ENCODE peak calls at places on chromosomes 2 and 18, in nine cellular contexts. M, U, R, B, D, O, H, K and A are unnamed samples.

GRCh38 chr2:103980401-103980800 is 873.5 kb upstream of the POU3F3 start:
- DNase-seq in M (no peak), U (no peak), R (no peak), B (no peak), D (no peak), O (no peak), H (no peak), K (no peak), A (no peak)

GRCh38 chr2:102455061-102455670 is 17.9 kb upstream of the SLC9A4 start:
- DNase-seq in M (no peak), U (no peak), R (no peak), B (no peak), D (no peak), O (no peak), H (no peak), K (no peak), A (no peak)

GRCh38 chr2:121694398-121695178 is 42.1 kb downstream of the NIFK start:
- DNase-seq in M (no peak), U (no peak), R (no peak), B (no peak), D (no peak), O (no peak), H (peak; percentile 43), K (no peak), A (no peak)

GRCh38 chr2:29011650-29012060 is 30.6 kb downstream of the TOGARAM2 start:
- DNase-seq in M (peak; percentile 77), U (peak; percentile 78), R (peak; percentile 36), B (no peak), D (no peak), O (no peak), H (no peak), K (no peak), A (peak; percentile 85)

GRCh38 chr2:28366496-28367282 is 26.0 kb upstream of the FOSL2 start:
- DNase-seq in M (peak; percentile 51), U (no peak), R (peak; percentile 29), B (no peak), D (no peak), O (no peak), H (peak; percentile 15), K (no peak), A (no peak)

GRCh38 chr2:239411549-239412319 is 10.9 kb upstream of the HDAC4 start:
- DNase-seq in M (no peak), U (no peak), R (no peak), B (no peak), D (no peak), O (no peak), H (no peak), K (no peak), A (no peak)

GRCh38 chr2:237932731-237933131 is 34.1 kb upstream of the UBE2F start:
- DNase-seq in M (no peak), U (no peak), R (no peak), B (peak; percentile 67), D (no peak), O (no peak), H (peak; percentile 29), K (no peak), A (no peak)

GRCh38 chr18:31041346-31042067 is 1.0 kb downstream of the DSC3 start:
- DNase-seq in M (no peak), U (peak; percentile 44), R (no peak), B (peak; percentile 9), D (no peak), O (peak; percentile 45), H (peak; percentile 47), K (no peak), A (peak; percentile 42)

GRCh38 chr2:194289712-194290346 is 1367.2 kb upstream of the SLC39A10 start:
- DNase-seq in M (no peak), U (no peak), R (no peak), B (no peak), D (no peak), O (no peak), H (no peak), K (no peak), A (no peak)

GRCh38 chr2:100242891-100243670 is 79.2 kb downstream of the LONRF2 start:
- DNase-seq in M (peak; percentile 20), U (peak; percentile 77), R (peak; percentile 44), B (peak; percentile 88), D (peak; percentile 34), O (peak; percentile 80), H (peak; percentile 77), K (no peak), A (peak; percentile 9)

GRCh38 chr2:181594322-181594721 is 62.6 kb downstream of the CERKL start:
- DNase-seq in M (no peak), U (no peak), R (no peak), B (no peak), D (no peak), O (no peak), H (no peak), K (no peak), A (peak; percentile 33)

GRCh38 chr2:190343500-190344274 is at the start of gene INPP1:
- DNase-seq in M (peak; percentile 25), U (peak; percentile 82), R (peak; percentile 39), B (peak; percentile 86), D (peak; percentile 60), O (peak; percentile 72), H (peak; percentile 46), K (peak; percentile 34), A (peak; percentile 45)

GRCh38 chr18:74569401-74569800 is 28.3 kb upstream of the ZNF407 start:
- DNase-seq in M (no peak), U (no peak), R (no peak), B (no peak), D (no peak), O (no peak), H (no peak), K (no peak), A (no peak)

GRCh38 chr18:46668135-46668534 is 11.1 kb upstream of the LOXHD1 start:
- DNase-seq in M (no peak), U (no peak), R (no peak), B (no peak), D (peak; percentile 5), O (no peak), H (no peak), K (no peak), A (no peak)

GRCh38 chr2:235206399-235206798 is 254.6 kb downstream of the SH3BP4 start:
- DNase-seq in M (no peak), U (no peak), R (no peak), B (peak; percentile 31), D (no peak), O (no peak), H (no peak), K (no peak), A (no peak)

GRCh38 chr2:15313657-15314056 is 247.5 kb downstream of the NBAS start:
- DNase-seq in M (no peak), U (no peak), R (no peak), B (peak; percentile 10), D (no peak), O (no peak), H (peak; percentile 61), K (no peak), A (peak; percentile 86)

GRCh38 chr2:111162718-111163331 is 42.1 kb downstream of the BCL2L11 start:
- DNase-seq in M (no peak), U (no peak), R (no peak), B (no peak), D (no peak), O (no peak), H (no peak), K (no peak), A (no peak)

GRCh38 chr18:24633121-24633520 is 172.7 kb downstream of the HRH4 start:
- DNase-seq in M (no peak), U (no peak), R (no peak), B (no peak), D (no peak), O (no peak), H (no peak), K (no peak), A (peak; percentile 49)

GRCh38 chr2:231159306-231159705 is 34.5 kb upstream of the HTR2B start:
- DNase-seq in M (no peak), U (no peak), R (no peak), B (no peak), D (no peak), O (no peak), H (no peak), K (no peak), A (no peak)

GRCh38 chr2:1593371-1594205 is 150.7 kb downstream of the PXDN start:
- DNase-seq in M (no peak), U (peak; percentile 43), R (no peak), B (peak; percentile 81), D (no peak), O (peak; percentile 65), H (peak; percentile 92), K (no peak), A (peak; percentile 97)

GRCh38 chr2:218398437-218399390 is 954 bp upstream of the CTDSP1 start:
- DNase-seq in M (peak; percentile 53), U (peak; percentile 89), R (peak; percentile 58), B (peak; percentile 89), D (peak; percentile 65), O (peak; percentile 54), H (peak; percentile 86), K (no peak), A (peak; percentile 30)

GRCh38 chr18:33577688-33578370 is at the start of gene ASXL3:
- DNase-seq in M (no peak), U (peak; percentile 52), R (no peak), B (peak; percentile 42), D (peak; percentile 36), O (peak; percentile 76), H (no peak), K (peak; percentile 72), A (no peak)